ENCODE peak calls at places on chromosomes 13 and 19, in seven cellular contexts. One of them, this sample, is unnamed.

GRCh38 chr19:39246951-39247669 is 1.5 kb downstream of the IFNL4 start:
- DNase-seq in ovary: peak; percentile 18
- DNase-seq in stimulated activated CD8-positive, alpha-beta memory T cell treated with anti-CD3 and anti-CD28 coated beads, Interleukin-15, amount 100 ng/mL, for 48 hours: peak; percentile 21
- DNase-seq in GM10248: no peak
- DNase-seq in ACHN: no peak
- DNase-seq in ELR: no peak
- DNase-seq in EH: peak; percentile 28
- DNase-seq in this sample: no peak

GRCh38 chr19:34639491-34640085 is 37.4 kb downstream of the SCGB2B2 start:
- DNase-seq in ovary: no peak
- DNase-seq in stimulated activated CD8-positive, alpha-beta memory T cell treated with anti-CD3 and anti-CD28 coated beads, Interleukin-15, amount 100 ng/mL, for 48 hours: peak; percentile 16
- DNase-seq in GM10248: peak; percentile 43
- DNase-seq in ACHN: peak; percentile 52
- DNase-seq in ELR: peak; percentile 75
- DNase-seq in EH: peak; percentile 74
- DNase-seq in this sample: peak; percentile 29

GRCh38 chr19:10001899-10002298 is 8.4 kb downstream of the COL5A3 start:
- DNase-seq in ovary: peak; percentile 25
- DNase-seq in stimulated activated CD8-positive, alpha-beta memory T cell treated with anti-CD3 and anti-CD28 coated beads, Interleukin-15, amount 100 ng/mL, for 48 hours: no peak
- DNase-seq in GM10248: no peak
- DNase-seq in ACHN: peak; percentile 21
- DNase-seq in ELR: peak; percentile 47
- DNase-seq in EH: peak; percentile 45
- DNase-seq in this sample: no peak

GRCh38 chr19:9040131-9040530 is 29.9 kb upstream of the MUC16 start:
- DNase-seq in ovary: no peak
- DNase-seq in stimulated activated CD8-positive, alpha-beta memory T cell treated with anti-CD3 and anti-CD28 coated beads, Interleukin-15, amount 100 ng/mL, for 48 hours: no peak
- DNase-seq in GM10248: no peak
- DNase-seq in ACHN: no peak
- DNase-seq in ELR: no peak
- DNase-seq in EH: no peak
- DNase-seq in this sample: no peak

GRCh38 chr13:112893570-112894422 is 75.2 kb upstream of the MCF2L start:
- DNase-seq in ovary: no peak
- DNase-seq in stimulated activated CD8-positive, alpha-beta memory T cell treated with anti-CD3 and anti-CD28 coated beads, Interleukin-15, amount 100 ng/mL, for 48 hours: no peak
- DNase-seq in GM10248: peak; percentile 84
- DNase-seq in ACHN: peak; percentile 54
- DNase-seq in ELR: no peak
- DNase-seq in EH: peak; percentile 17
- DNase-seq in this sample: no peak

GRCh38 chr13:30178976-30179375 is 128.4 kb downstream of the KATNAL1 start:
- DNase-seq in ovary: no peak
- DNase-seq in stimulated activated CD8-positive, alpha-beta memory T cell treated with anti-CD3 and anti-CD28 coated beads, Interleukin-15, amount 100 ng/mL, for 48 hours: no peak
- DNase-seq in GM10248: no peak
- DNase-seq in ACHN: no peak
- DNase-seq in ELR: no peak
- DNase-seq in EH: no peak
- DNase-seq in this sample: no peak

GRCh38 chr19:2282862-2283237 is 875 bp upstream of the PEAK3 start:
- DNase-seq in ovary: no peak
- DNase-seq in stimulated activated CD8-positive, alpha-beta memory T cell treated with anti-CD3 and anti-CD28 coated beads, Interleukin-15, amount 100 ng/mL, for 48 hours: no peak
- DNase-seq in GM10248: no peak
- DNase-seq in ACHN: no peak
- DNase-seq in ELR: no peak
- DNase-seq in EH: no peak
- DNase-seq in this sample: no peak

GRCh38 chr19:7520131-7521051 is 2.0 kb upstream of the MCOLN1 start:
- DNase-seq in ovary: no peak
- DNase-seq in stimulated activated CD8-positive, alpha-beta memory T cell treated with anti-CD3 and anti-CD28 coated beads, Interleukin-15, amount 100 ng/mL, for 48 hours: no peak
- DNase-seq in GM10248: no peak
- DNase-seq in ACHN: no peak
- DNase-seq in ELR: no peak
- DNase-seq in EH: no peak
- DNase-seq in this sample: no peak

GRCh38 chr19:47637550-47637949 is 28.6 kb downstream of the BICRA start:
- DNase-seq in ovary: no peak
- DNase-seq in stimulated activated CD8-positive, alpha-beta memory T cell treated with anti-CD3 and anti-CD28 coated beads, Interleukin-15, amount 100 ng/mL, for 48 hours: no peak
- DNase-seq in GM10248: no peak
- DNase-seq in ACHN: no peak
- DNase-seq in ELR: no peak
- DNase-seq in EH: peak; percentile 83
- DNase-seq in this sample: no peak

GRCh38 chr13:71524245-71525002 is 342.6 kb downstream of the DACH1 start:
- DNase-seq in ovary: no peak
- DNase-seq in stimulated activated CD8-positive, alpha-beta memory T cell treated with anti-CD3 and anti-CD28 coated beads, Interleukin-15, amount 100 ng/mL, for 48 hours: no peak
- DNase-seq in GM10248: no peak
- DNase-seq in ACHN: no peak
- DNase-seq in ELR: peak; percentile 20
- DNase-seq in EH: no peak
- DNase-seq in this sample: no peak